ENCODE peak calls at places on chromosomes 11 and 22, in eight cellular contexts. C is suprapubic skin; T is GM13976; I is stimulated activated CD4-positive, alpha-beta T cell treated with anti-CD3 and anti-CD28 coated beads, Interleukin-4, amount 100 ng/mL, for 24 hours; G is neuronal stem cell; H is T-helper 9 cell; D is activated CD4-positive, alpha-beta T cell treated with anti-CD3 and anti-CD28 coated beads for 4 hours; S is NCI-H1105 treated with DMSO at 0.1 percent for 48 hours. X is an unnamed sample.

GRCh38 chr22:37784829-37785495 is 22.8 kb upstream of the GCAT start:
- DNase-seq in G (no peak), S (peak; percentile 34), I (no peak), D (no peak), T (no peak), C (no peak), H (no peak), X (no peak)

GRCh38 chr22:27804683-27805297 is 3.2 kb upstream of the MN1 start:
- DNase-seq in H (peak; percentile 12), T (peak; percentile 83), S (no peak), I (peak; percentile 56), G (peak; percentile 64), C (no peak), D (peak; percentile 49), X (peak; percentile 47)

GRCh38 chr22:42427211-42427610 is 5.0 kb downstream of the NFAM1 start:
- DNase-seq in C (no peak), I (no peak), D (no peak), T (no peak), G (no peak), H (no peak), S (no peak), X (no peak)

GRCh38 chr11:13338437-13339069 is 61.0 kb downstream of the BMAL1 start:
- DNase-seq in D (no peak), G (no peak), C (no peak), T (no peak), H (no peak), I (peak; percentile 18), S (no peak), X (peak; percentile 68)

GRCh38 chr11:122173587-122173986 is 57.6 kb upstream of the BLID start:
- DNase-seq in S (no peak), D (no peak), T (no peak), I (no peak), C (no peak), G (no peak), H (no peak), X (peak; percentile 60)

GRCh38 chr11:95100856-95101507 is 11.3 kb downstream of the ENDOD1 start:
- DNase-seq in D (no peak), I (no peak), S (no peak), G (no peak), T (no peak), H (no peak), C (no peak), X (peak; percentile 80)

GRCh38 chr22:49957826-49958461 is 2.6 kb upstream of the PIM3 start:
- DNase-seq in G (no peak), T (no peak), S (no peak), H (no peak), C (no peak), D (no peak), I (no peak), X (no peak)

GRCh38 chr11:64766881-64767280 is 7.1 kb upstream of the PYGM start:
- DNase-seq in C (no peak), S (no peak), I (no peak), D (no peak), H (no peak), T (peak; percentile 6), G (no peak), X (no peak)

GRCh38 chr11:113675003-113675471 is 31.1 kb downstream of the TMPRSS5 start:
- DNase-seq in G (no peak), D (no peak), I (no peak), S (no peak), C (no peak), T (peak; percentile 56), H (no peak), X (peak; percentile 100)

GRCh38 chr11:72840780-72841179 is 26.6 kb downstream of the ATG16L2 start:
- DNase-seq in S (no peak), G (no peak), T (no peak), D (no peak), I (no peak), C (no peak), H (no peak), X (peak; percentile 79)

GRCh38 chr11:73982595-73982989 is at the start of gene UCP2:
- DNase-seq in D (peak; percentile 78), H (peak; percentile 78), T (peak; percentile 88), I (peak; percentile 83), S (peak; percentile 87), G (no peak), C (peak; percentile 89), X (peak; percentile 77)

GRCh38 chr11:126956664-126957063 is 43.9 kb downstream of the KIRREL3 start:
- DNase-seq in C (no peak), I (no peak), D (no peak), S (no peak), G (no peak), T (no peak), H (no peak), X (no peak)

GRCh38 chr11:118552341-118552740 is 13.4 kb downstream of the IFT46 start:
- DNase-seq in S (no peak), D (no peak), I (no peak), T (no peak), C (no peak), H (no peak), G (no peak), X (no peak)

GRCh38 chr22:45608763-45609180 is 62.9 kb upstream of the ATXN10 start:
- DNase-seq in D (no peak), S (no peak), C (no peak), T (no peak), H (no peak), I (peak; percentile 20), G (no peak), X (peak; percentile 98)

GRCh38 chr22:36548606-36549005 is 19.6 kb upstream of the EIF3D start:
- DNase-seq in H (no peak), G (no peak), S (no peak), D (no peak), T (no peak), I (no peak), C (no peak), X (no peak)

GRCh38 chr11:73185680-73186293 is 32.3 kb upstream of the P2RY2 start:
- DNase-seq in G (no peak), D (no peak), S (no peak), H (no peak), T (no peak), I (no peak), C (no peak), X (peak; percentile 88)

GRCh38 chr11:108654994-108655631 is 9.8 kb upstream of the DDX10 start:
- DNase-seq in I (peak; percentile 31), C (no peak), G (no peak), S (peak; percentile 68), D (no peak), H (no peak), T (peak; percentile 35), X (peak; percentile 64)

GRCh38 chr11:84247931-84248330 is 961.8 kb upstream of the CCDC90B start:
- DNase-seq in G (no peak), D (no peak), C (no peak), H (no peak), I (no peak), S (peak; percentile 43), T (no peak), X (no peak)

GRCh38 chr22:49366437-49366836 is 461.2 kb downstream of the BRD1 start:
- DNase-seq in T (no peak), H (no peak), I (no peak), S (no peak), C (no peak), D (no peak), G (no peak), X (no peak)

GRCh38 chr22:44890416-44891292 is 119.2 kb downstream of the PHF21B start:
- DNase-seq in H (no peak), C (peak; percentile 71), S (no peak), I (no peak), T (peak; percentile 23), D (no peak), G (no peak), X (no peak)

GRCh38 chr11:110782616-110783015 is 70.4 kb upstream of the ARHGAP20 start:
- DNase-seq in I (no peak), G (no peak), S (no peak), D (no peak), T (no peak), C (no peak), H (no peak), X (no peak)

GRCh38 chr11:15446315-15446714 is 331.6 kb downstream of the INSC start:
- DNase-seq in D (no peak), G (no peak), S (no peak), I (no peak), H (no peak), C (no peak), T (no peak), X (no peak)

GRCh38 chr22:20957118-20957690 is 9.9 kb upstream of the AIFM3 start:
- DNase-seq in G (no peak), C (no peak), D (no peak), I (no peak), H (no peak), T (peak; percentile 63), S (no peak), X (no peak)

GRCh38 chr22:48099671-48100070 is 1337.2 kb downstream of the TBC1D22A start:
- DNase-seq in C (peak; percentile 38), I (no peak), D (no peak), G (no peak), S (no peak), T (no peak), H (no peak), X (no peak)

GRCh38 chr11:68007498-68008380 is 2.4 kb upstream of the ALDH3B1 start:
- DNase-seq in H (no peak), S (no peak), I (no peak), C (no peak), T (no peak), D (no peak), G (no peak), X (no peak)

GRCh38 chr11:61828629-61829407 is 718 bp downstream of the FADS2 start:
- DNase-seq in G (peak; percentile 57), C (no peak), D (peak; percentile 6), S (peak; percentile 46), H (peak; percentile 50), I (no peak), T (peak; percentile 81), X (no peak)

GRCh38 chr11:7286178-7286577 is 34.5 kb downstream of the SYT9 start:
- DNase-seq in I (no peak), D (no peak), C (no peak), G (no peak), T (no peak), S (no peak), H (no peak), X (no peak)

GRCh38 chr11:12372111-12372510 is 5.3 kb upstream of the PARVA start:
- DNase-seq in T (no peak), S (no peak), D (no peak), H (no peak), I (no peak), C (no peak), G (no peak), X (no peak)

GRCh38 chr22:48979482-48979881 is 848.2 kb downstream of the BRD1 start:
- DNase-seq in I (no peak), C (no peak), D (no peak), G (no peak), S (peak; percentile 35), T (no peak), H (no peak), X (no peak)

X was measured in LHCN-M2.